ENCODE peak calls at places on chromosome X, in four cellular contexts. S is foreskin fibroblast, I is fibroblast of lung, Z is astrocyte of the spinal cord. C is an unnamed sample.

GRCh38 chrX:12791253-12792228 is at the start of gene PRPS2:
- DNase-seq in S (peak), I (peak), Z (peak), C (peak)

GRCh38 chrX:34901761-34902160 is 40.8 kb upstream of the FAM47B start:
- DNase-seq in S (peak), I (no peak), Z (no peak), C (no peak)

GRCh38 chrX:139077303-139078131 is 366.0 kb upstream of the FGF13 start:
- DNase-seq in S (peak), I (peak), Z (peak), C (peak)

GRCh38 chrX:153537526-153538295 is 20.3 kb downstream of the ATP2B3 start:
- DNase-seq in S (no peak), I (no peak), Z (no peak), C (no peak)

GRCh38 chrX:19650996-19651395 is 135.7 kb upstream of the MAP3K15 start:
- DNase-seq in S (no peak), I (no peak), Z (no peak), C (no peak)

GRCh38 chrX:131288738-131289511 is at the start of gene IGSF1:
- DNase-seq in S (no peak), I (peak), Z (peak), C (peak)

GRCh38 chrX:54714424-54714823 is 83.6 kb downstream of the ITIH6 start:
- DNase-seq in S (no peak), I (no peak), Z (no peak), C (no peak)

GRCh38 chrX:48971325-48972213 is at the start of gene KCND1:
- DNase-seq in S (peak), I (peak), Z (peak), C (peak)

GRCh38 chrX:29435396-29435795 is 780.0 kb upstream of the MAGEB2 start:
- DNase-seq in S (peak), I (peak), Z (no peak), C (peak)

GRCh38 chrX:78139160-78140123 is at the start of gene TAF9B:
- DNase-seq in S (peak), I (peak), Z (peak), C (peak)

GRCh38 chrX:18769812-18770573 is 62.5 kb downstream of the PPEF1 start:
- DNase-seq in S (peak), I (peak), Z (no peak), C (no peak)

GRCh38 chrX:43939187-43939926 is 33.8 kb downstream of the NDP start:
- DNase-seq in S (peak), I (peak), Z (peak), C (peak)

GRCh38 chrX:97074400-97074799 is 190.7 kb downstream of the RPA4 start:
- DNase-seq in S (no peak), I (peak), Z (peak), C (peak)

GRCh38 chrX:100599456-100599855 is 14.7 kb downstream of the TNMD start:
- DNase-seq in S (no peak), I (no peak), Z (no peak), C (no peak)

GRCh38 chrX:43741843-43742573 is 85.9 kb downstream of the MAOA start:
- DNase-seq in S (peak), I (peak), Z (peak), C (peak)

GRCh38 chrX:12548746-12549145 is 242.5 kb upstream of the PRPS2 start:
- DNase-seq in S (peak), I (peak), Z (peak), C (peak)

GRCh38 chrX:120302434-120302833 is 8.8 kb downstream of the TMEM255A start:
- DNase-seq in S (no peak), I (no peak), Z (no peak), C (peak)

GRCh38 chrX:26649534-26649933 is 433.6 kb downstream of the MAGEB5 start:
- DNase-seq in S (peak), I (no peak), Z (peak), C (peak)

GRCh38 chrX:53474707-53475106 is 40.5 kb upstream of the HSD17B10 start:
- DNase-seq in S (no peak), I (no peak), Z (no peak), C (no peak)

GRCh38 chrX:78543281-78543680 is 115.8 kb downstream of the RTL3 start:
- DNase-seq in S (no peak), I (no peak), Z (no peak), C (no peak)

GRCh38 chrX:86133761-86134160 is 14.5 kb upstream of the DACH2 start:
- DNase-seq in S (peak), I (peak), Z (no peak), C (peak)

GRCh38 chrX:6203462-6204215 is 25.0 kb downstream of the NLGN4X start:
- DNase-seq in S (no peak), I (no peak), Z (no peak), C (no peak)

GRCh38 chrX:152907084-152907651 is 9.3 kb downstream of the ZNF185 start:
- DNase-seq in S (peak), I (peak), Z (peak), C (no peak)

GRCh38 chrX:118116308-118117068 is at the start of gene KLHL13:
- DNase-seq in S (peak), I (peak), Z (peak), C (peak)

GRCh38 chrX:153065389-153065788 is 6.9 kb upstream of the PNMA6A start:
- DNase-seq in S (peak), I (no peak), Z (no peak), C (no peak)

GRCh38 chrX:69305333-69306062 is 140.2 kb upstream of the PJA1 start:
- DNase-seq in S (no peak), I (no peak), Z (no peak), C (no peak)

GRCh38 chrX:102637561-102637960 is 13.7 kb upstream of the GPRASP1 start:
- DNase-seq in S (no peak), I (no peak), Z (no peak), C (no peak)

GRCh38 chrX:70254909-70255308 is 5.1 kb downstream of the P2RY4 start:
- DNase-seq in S (no peak), I (no peak), Z (no peak), C (no peak)

GRCh38 chrX:46666831-46667230 is 92.1 kb downstream of the SLC9A7 start:
- DNase-seq in S (peak), I (no peak), Z (no peak), C (no peak)

GRCh38 chrX:69137371-69137881 is 27.8 kb downstream of the PJA1 start:
- DNase-seq in S (peak), I (peak), Z (peak), C (no peak)

GRCh38 chrX:11787564-11787963 is 29.5 kb downstream of the MSL3 start:
- DNase-seq in S (peak), I (peak), Z (peak), C (peak)

GRCh38 chrX:109840585-109840984 is 107.5 kb upstream of the ACSL4 start:
- DNase-seq in S (peak), I (peak), Z (peak), C (peak)

GRCh38 chrX:130086414-130087207 is 23.7 kb downstream of the ELF4 start:
- DNase-seq in S (no peak), I (no peak), Z (no peak), C (no peak)

DNA sequence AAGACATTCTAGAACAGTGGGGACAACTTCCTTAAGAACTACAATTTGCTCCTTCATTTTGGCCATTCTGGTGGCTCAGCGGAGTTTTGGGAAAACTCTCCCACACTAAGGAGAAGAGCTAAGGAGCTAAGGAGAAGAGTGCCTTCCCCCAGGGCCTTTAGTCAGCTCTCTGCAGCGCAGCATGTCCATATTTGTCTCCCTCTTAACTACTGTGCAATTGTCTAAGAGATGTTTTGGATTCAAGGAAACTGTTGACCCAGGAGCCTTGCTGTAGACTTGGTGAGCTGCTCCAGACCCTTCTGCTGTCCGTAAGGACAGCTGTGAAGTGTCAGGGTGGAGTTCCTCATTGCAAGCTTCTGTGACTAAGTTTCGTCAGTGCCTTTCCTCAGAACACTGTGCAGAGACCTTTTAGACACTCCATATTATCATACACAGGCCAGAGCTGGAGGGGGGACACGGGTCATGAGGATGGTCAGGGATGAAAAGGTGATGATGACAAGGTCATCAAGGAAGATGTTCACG is 179.0 kb downstream of the NHS start:
- DNase-seq in S (peak), I (no peak), Z (no peak), C (peak)
- H3K4me3 ChIP-seq in S (no peak), I (no peak), Z (no peak), C (no peak)

GRCh38 chrX:119147486-119147885 is 19.9 kb upstream of the KIAA1210 start:
- DNase-seq in S (no peak), I (no peak), Z (no peak), C (no peak)

GRCh38 chrX:119150163-119151135 is 22.8 kb upstream of the KIAA1210 start:
- DNase-seq in S (no peak), I (no peak), Z (no peak), C (no peak)

GRCh38 chrX:119145241-119145653 is 17.6 kb upstream of the KIAA1210 start:
- DNase-seq in S (peak), I (no peak), Z (no peak), C (peak)
- TF ChIP-seq CTCF in S (peak), I (peak), Z (peak), C (peak)

DNA sequence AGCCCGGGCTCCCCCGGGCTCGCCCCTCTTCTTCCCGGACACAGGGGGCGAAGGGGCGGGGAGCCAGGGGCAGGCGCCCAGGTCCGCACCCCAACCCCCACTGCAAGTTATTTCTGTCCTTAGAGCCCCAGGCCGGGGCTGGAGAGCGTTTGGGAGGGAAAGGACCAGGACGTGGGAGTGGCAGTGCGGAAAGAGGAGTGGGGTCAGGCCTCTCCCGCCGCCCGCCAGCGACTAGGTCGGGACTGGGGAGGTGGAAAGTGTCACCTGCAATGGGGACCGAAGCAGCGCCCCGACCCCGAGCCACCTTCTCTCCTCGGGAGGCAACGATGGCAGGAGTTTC is 351 bp downstream of the CCDC160 start:
- DNase-seq in S (no peak), I (no peak), Z (no peak), C (no peak)
- H3K4me3 ChIP-seq in S (peak), I (peak), Z (peak), C (peak)

GRCh38 chrX:114712466-114712865 is 128.6 kb downstream of the HTR2C start:
- DNase-seq in S (peak), I (no peak), Z (no peak), C (no peak)

DNA sequence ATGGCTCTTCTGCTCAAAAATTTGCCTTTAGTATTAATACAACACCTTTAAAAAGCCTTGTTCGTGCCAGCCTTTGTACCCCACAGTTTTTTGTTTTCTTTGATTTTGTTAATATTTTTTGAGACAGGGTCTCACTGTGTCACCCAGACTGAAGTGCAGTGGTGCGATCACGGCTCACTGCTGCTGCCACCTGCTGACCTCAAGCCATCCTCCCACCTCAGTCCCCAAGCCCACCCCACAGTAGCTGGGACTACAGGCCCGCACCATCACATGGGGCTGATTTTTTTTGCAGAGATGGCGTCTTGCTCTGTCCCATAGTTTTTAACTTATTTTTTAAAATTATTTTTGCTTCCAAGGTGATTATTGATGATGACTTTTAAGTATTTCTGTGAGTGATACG is 134.0 kb downstream of the HTR2C start:
- DNase-seq in S (no peak), I (no peak), Z (no peak), C (no peak)
- TF ChIP-seq CTCF in S (peak), I (no peak), Z (peak), C (peak)

GRCh38 chrX:22296871-22297270 is 24.2 kb downstream of the CBLL2 start:
- DNase-seq in S (peak), I (no peak), Z (no peak), C (no peak)

DNA sequence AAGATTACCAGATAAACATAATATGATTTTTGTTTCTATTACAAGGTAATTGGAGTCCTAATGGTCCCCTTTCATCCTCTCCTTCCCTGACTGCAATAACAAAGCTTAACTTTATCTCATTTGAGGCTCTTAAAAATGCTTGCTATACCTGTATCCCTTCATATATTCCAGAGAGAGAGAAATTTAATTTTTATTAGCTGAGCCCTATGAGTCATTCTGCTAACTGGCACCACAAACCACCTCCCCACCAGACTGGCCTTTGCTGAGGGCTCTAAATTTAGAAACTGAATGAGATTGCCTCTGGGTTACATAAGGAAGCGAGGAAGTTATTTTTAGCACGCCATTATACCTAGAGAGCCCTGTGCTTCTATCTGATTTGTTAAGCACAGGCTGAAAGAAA is 27.4 kb downstream of the CBLL2 start:
- DNase-seq in S (peak), I (peak), Z (peak), C (peak)
- H3K4me3 ChIP-seq in S (no peak), I (no peak), Z (no peak), C (no peak)

GRCh38 chrX:2485460-2485753 is 15.4 kb downstream of the DHRSX start:
- DNase-seq in S (peak), I (no peak), Z (no peak), C (no peak)
- TF ChIP-seq CTCF in S (no peak), I (no peak), Z (no peak), C (no peak)

GRCh38 chrX:24117288-24117687 is 32.2 kb upstream of the ZFX start:
- DNase-seq in S (peak), I (peak), Z (peak), C (peak)
- H3K4me3 ChIP-seq in S (no peak), I (no peak), Z (no peak), C (no peak)

DNA sequence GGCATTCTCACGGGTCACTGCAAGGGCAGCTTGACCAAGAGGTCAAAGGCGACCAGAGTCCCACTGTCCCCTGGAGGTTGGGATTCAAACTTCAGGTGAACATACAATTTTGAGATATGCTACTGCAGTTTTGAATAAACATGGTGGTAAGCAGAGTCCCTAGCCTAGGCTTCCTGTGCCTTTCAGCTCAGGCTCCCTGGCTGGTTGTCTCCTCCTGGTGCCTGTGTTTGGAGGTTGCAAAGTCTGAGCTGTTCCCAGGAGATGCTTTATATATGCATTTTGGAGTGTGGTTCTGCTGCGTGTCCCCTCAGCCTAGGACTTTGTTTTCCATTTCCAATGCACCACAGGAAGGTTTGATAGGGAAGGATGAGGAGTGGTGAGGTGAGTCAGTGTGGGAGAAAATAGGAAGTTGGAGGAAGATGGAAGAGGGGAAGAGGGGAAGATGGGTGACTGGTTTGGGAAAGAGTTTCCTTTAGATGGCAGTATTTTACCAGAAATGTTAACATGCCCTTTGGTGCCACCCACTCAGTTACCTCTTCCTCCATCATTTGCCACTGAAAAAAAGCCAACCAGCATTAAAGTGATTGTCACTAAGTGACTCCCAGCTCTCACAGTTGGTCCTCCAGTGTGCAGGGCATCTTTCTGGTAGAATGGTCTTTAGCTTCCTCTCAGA is 211.7 kb upstream of the AGTR2 start:
- DNase-seq in S (no peak), I (no peak), Z (no peak), C (peak)
- TF ChIP-seq CTCF in S (no peak), I (no peak), Z (no peak), C (no peak)

GRCh38 chrX:40109288-40110008 is 11.7 kb upstream of the BCOR start:
- DNase-seq in S (peak), I (peak), Z (peak), C (no peak)

GRCh38 chrX:40108084-40108958 is 10.6 kb upstream of the BCOR start:
- DNase-seq in S (peak), I (peak), Z (peak), C (no peak)

GRCh38 chrX:40112996-40113395 is 15.2 kb upstream of the BCOR start:
- DNase-seq in S (no peak), I (no peak), Z (no peak), C (no peak)

GRCh38 chrX:40108959-40109287 is 11.2 kb upstream of the BCOR start:
- DNase-seq in S (peak), I (peak), Z (peak), C (peak)

GRCh38 chrX:40111868-40112267 is 14.1 kb upstream of the BCOR start:
- DNase-seq in S (no peak), I (no peak), Z (no peak), C (no peak)
- H3K4me3 ChIP-seq in S (no peak), I (no peak), Z (no peak), C (no peak)

GRCh38 chrX:81489987-81490386 is 288.1 kb downstream of the SH3BGRL start:
- DNase-seq in S (no peak), I (no peak), Z (no peak), C (peak)
- TF ChIP-seq CTCF in S (no peak), I (no peak), Z (no peak), C (no peak)